ENCODE peak calls at places on chromosomes 1 and 21, in seven cellular contexts. T is neuronal stem cell, A is testis, C is caudate nucleus, Z is AG04450, K is right lobe of liver, D is adrenal gland. F is an unnamed sample.

GRCh38 chr1:43414634-43415223 is 25.0 kb downstream of the SZT2 start:
- DNase-seq in K (peak), T (peak), C (no peak), Z (no peak), A (peak), D (peak), F (peak)

GRCh38 chr21:36820176-36821031 is 121.5 kb downstream of the SIM2 start:
- DNase-seq in T (no peak), A (no peak), Z (no peak), C (no peak), K (no peak), D (no peak), F (peak)

GRCh38 chr1:3215198-3216045 is 146.4 kb downstream of the PRDM16 start:
- DNase-seq in Z (no peak), T (no peak), D (no peak), C (no peak), A (no peak), K (no peak), F (no peak)

GRCh38 chr1:232574077-232574476 is 55.9 kb downstream of the SIPA1L2 start:
- DNase-seq in A (no peak), C (no peak), Z (no peak), D (no peak), K (no peak), T (no peak), F (no peak)

GRCh38 chr1:63593887-63594617 is 841 bp downstream of the PGM1 start:
- DNase-seq in A (peak), C (peak), T (peak), D (peak), Z (no peak), K (peak), F (peak)

GRCh38 chr21:31803039-31804007 is 69.5 kb upstream of the HUNK start:
- DNase-seq in C (no peak), K (no peak), D (no peak), A (no peak), Z (no peak), T (no peak), F (no peak)

GRCh38 chr1:20051218-20051829 is 18.7 kb upstream of the PLA2G5 start:
- DNase-seq in A (no peak), T (no peak), C (no peak), Z (no peak), K (no peak), D (no peak), F (peak)

GRCh38 chr1:108691128-108691885 is 803 bp upstream of the PRPF38B start:
- DNase-seq in Z (no peak), A (no peak), D (no peak), T (no peak), C (no peak), K (no peak), F (no peak)

GRCh38 chr1:20228314-20228713 is 42.0 kb upstream of the PLA2G2C start:
- DNase-seq in D (no peak), K (no peak), T (no peak), C (no peak), A (no peak), Z (no peak), F (no peak)

GRCh38 chr21:34803792-34804440 is 135.1 kb downstream of the CLIC6 start:
- DNase-seq in K (no peak), A (no peak), D (no peak), Z (no peak), T (no peak), C (no peak), F (no peak)

GRCh38 chr21:34806423-34806822 is 137.6 kb downstream of the CLIC6 start:
- DNase-seq in C (no peak), K (no peak), A (no peak), T (no peak), D (no peak), Z (no peak), F (no peak)

GRCh38 chr21:34807146-34807880 is 138.5 kb downstream of the CLIC6 start:
- DNase-seq in A (no peak), K (no peak), C (no peak), T (no peak), D (peak), Z (peak), F (no peak)

GRCh38 chr21:34802180-34802899 is 133.5 kb downstream of the CLIC6 start:
- DNase-seq in Z (no peak), T (no peak), C (no peak), D (no peak), A (no peak), K (no peak), F (no peak)

GRCh38 chr21:34805157-34805556 is 136.4 kb downstream of the CLIC6 start:
- DNase-seq in C (no peak), K (no peak), A (no peak), D (no peak), T (no peak), Z (no peak), F (no peak)
- H3K27ac ChIP-seq in C (no peak), K (no peak), A (no peak), D (no peak), T (no peak), Z (no peak), F (no peak)

GRCh38 chr1:212700892-212701819 is 1.5 kb upstream of the BATF3 start:
- DNase-seq in A (peak), C (peak), Z (peak), T (no peak), D (peak), K (peak), F (peak)
- H3K27ac ChIP-seq in A (no peak), C (no peak), Z (no peak), T (no peak), D (peak), K (peak), F (no peak)

GRCh38 chr1:94143173-94143808 is 22.3 kb upstream of the ABCA4 start:
- DNase-seq in Z (no peak), D (no peak), C (no peak), A (no peak), K (no peak), T (no peak), F (no peak)
- H3K27ac ChIP-seq in Z (no peak), D (no peak), C (no peak), A (no peak), K (no peak), T (no peak), F (no peak)

GRCh38 chr1:161012420-161012819 is 8.5 kb downstream of the F11R start:
- DNase-seq in K (no peak), D (no peak), T (no peak), Z (no peak), C (no peak), A (no peak), F (no peak)
- H3K27ac ChIP-seq in K (peak), D (peak), T (no peak), Z (no peak), C (no peak), A (no peak), F (peak)

GRCh38 chr1:155105604-155106011 is 22.1 kb upstream of the EFNA1 start:
- DNase-seq in K (peak), C (no peak), T (no peak), A (no peak), D (no peak), Z (no peak), F (no peak)
- H3K27ac ChIP-seq in K (peak), C (no peak), T (no peak), A (no peak), D (no peak), Z (no peak), F (no peak)

GRCh38 chr1:62280960-62281465 is 38.2 kb downstream of the KANK4 start:
- DNase-seq in A (no peak), D (no peak), K (no peak), Z (no peak), C (no peak), T (no peak), F (no peak)
- H3K27ac ChIP-seq in A (no peak), D (no peak), K (no peak), Z (no peak), C (no peak), T (no peak), F (no peak)

GRCh38 chr1:17045140-17045539 is 8.7 kb downstream of the SDHB start:
- DNase-seq in A (no peak), C (no peak), T (no peak), D (no peak), K (no peak), Z (no peak), F (no peak)
- H3K27ac ChIP-seq in A (no peak), C (no peak), T (no peak), D (peak), K (no peak), Z (no peak), F (peak)

DNA sequence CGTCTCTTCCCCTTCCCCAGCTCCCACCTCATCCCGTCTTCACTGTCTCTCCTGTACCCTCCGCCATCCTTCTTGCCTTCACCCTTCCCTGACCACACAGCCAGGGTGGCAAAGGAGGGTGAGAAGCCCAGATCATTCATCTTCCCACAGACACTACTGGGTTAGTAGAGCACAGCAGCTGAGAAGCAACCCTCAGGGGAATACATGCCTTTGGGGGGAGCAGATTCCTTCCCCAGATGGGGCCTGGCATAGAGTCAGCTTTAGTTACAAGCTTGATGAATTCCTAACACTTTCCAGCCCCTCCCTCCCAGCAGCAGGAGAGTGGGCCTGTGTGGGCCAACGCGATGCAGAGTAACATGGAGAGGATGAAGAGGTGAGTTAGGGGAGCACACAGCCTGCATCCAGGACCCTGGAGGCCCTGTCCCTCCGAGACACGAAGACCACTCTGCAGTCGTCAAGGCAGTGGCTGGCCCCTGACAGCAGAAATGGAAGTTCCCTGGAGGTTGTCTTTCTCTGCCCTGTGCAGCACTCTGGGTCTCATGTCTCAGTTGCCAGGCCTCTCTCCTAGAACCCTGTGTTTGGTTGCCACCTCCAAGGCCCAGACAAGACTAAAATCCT is 8.8 kb upstream of the BTG2 start:
- DNase-seq in A (no peak), C (no peak), D (no peak), Z (no peak), T (no peak), K (no peak), F (no peak)
- H3K27ac ChIP-seq in A (no peak), C (no peak), D (no peak), Z (no peak), T (no peak), K (no peak), F (no peak)